ENCODE peak calls at places on chromosomes 4 and X, in four cellular contexts. One of them, this sample, is unnamed.

GRCh38 chr4:32962100-32962499 is 2241.9 kb downstream of the PCDH7 start:
- DNase-seq in mesendoderm: no peak
- DNase-seq in fibroblast of pulmonary artery: no peak
- DNase-seq in A549: no peak
- DNase-seq in this sample: no peak

GRCh38 chr4:183011213-183011907 is 87.7 kb upstream of the WWC2 start:
- DNase-seq in mesendoderm: no peak
- DNase-seq in fibroblast of pulmonary artery: peak; percentile 2
- DNase-seq in A549: no peak
- DNase-seq in this sample: no peak

GRCh38 chrX:134718329-134719317 is 60.4 kb upstream of the PLAC1 start:
- DNase-seq in mesendoderm: peak; percentile 95
- DNase-seq in A549: peak; percentile 80
- DNase-seq in fibroblast of pulmonary artery: peak; percentile 94
- DNase-seq in this sample: peak; percentile 76

GRCh38 chr4:848307-848691 is 22.4 kb upstream of the CPLX1 start:
- DNase-seq in A549: no peak
- DNase-seq in fibroblast of pulmonary artery: no peak
- DNase-seq in mesendoderm: no peak
- DNase-seq in this sample: no peak

GRCh38 chr4:85747871-85748491 is 273.0 kb downstream of the ARHGAP24 start:
- DNase-seq in fibroblast of pulmonary artery: peak; percentile 93
- DNase-seq in mesendoderm: peak; percentile 87
- DNase-seq in A549: peak; percentile 7
- DNase-seq in this sample: peak; percentile 49

GRCh38 chr4:152851226-152851625 is 71.5 kb downstream of the ARFIP1 start:
- DNase-seq in A549: no peak
- DNase-seq in fibroblast of pulmonary artery: no peak
- DNase-seq in mesendoderm: no peak
- DNase-seq in this sample: no peak

GRCh38 chr4:123649644-123650356 is 253.2 kb downstream of the SPRY1 start:
- DNase-seq in fibroblast of pulmonary artery: peak; percentile 94
- DNase-seq in A549: peak; percentile 23
- DNase-seq in mesendoderm: peak; percentile 71
- DNase-seq in this sample: no peak

GRCh38 chrX:40175416-40176255 is 77.9 kb upstream of the BCOR start:
- DNase-seq in fibroblast of pulmonary artery: peak; percentile 56
- DNase-seq in mesendoderm: peak; percentile 71
- DNase-seq in A549: peak; percentile 13
- DNase-seq in this sample: peak; percentile 86

GRCh38 chrX:3161686-3162085 is 120.4 kb downstream of the ARSF start:
- DNase-seq in A549: no peak
- DNase-seq in fibroblast of pulmonary artery: peak; percentile 8
- DNase-seq in mesendoderm: no peak
- DNase-seq in this sample: no peak

GRCh38 chr4:19711871-19712270 is 539.8 kb upstream of the SLIT2 start:
- DNase-seq in mesendoderm: no peak
- DNase-seq in A549: no peak
- DNase-seq in fibroblast of pulmonary artery: peak; percentile 61
- DNase-seq in this sample: no peak

GRCh38 chr4:118758293-118758692 is 73.1 kb downstream of the METTL14 start:
- DNase-seq in fibroblast of pulmonary artery: peak; percentile 95
- DNase-seq in A549: no peak
- DNase-seq in mesendoderm: no peak
- DNase-seq in this sample: no peak

GRCh38 chrX:109797311-109797975 is 64.4 kb upstream of the ACSL4 start:
- DNase-seq in mesendoderm: no peak
- DNase-seq in fibroblast of pulmonary artery: peak; percentile 8
- DNase-seq in A549: no peak
- DNase-seq in this sample: no peak

GRCh38 chrX:104318330-104319009 is 63.7 kb upstream of the ESX1 start:
- DNase-seq in fibroblast of pulmonary artery: peak; percentile 50
- DNase-seq in mesendoderm: peak; percentile 56
- DNase-seq in A549: peak; percentile 43
- DNase-seq in this sample: no peak

GRCh38 chr4:87559090-87559837 is 30.1 kb upstream of the SPARCL1 start:
- DNase-seq in A549: no peak
- DNase-seq in mesendoderm: peak; percentile 78
- DNase-seq in fibroblast of pulmonary artery: no peak
- DNase-seq in this sample: peak; percentile 51

GRCh38 chr4:141283563-141283962 is 62.9 kb downstream of the ZNF330 start:
- DNase-seq in fibroblast of pulmonary artery: no peak
- DNase-seq in mesendoderm: no peak
- DNase-seq in A549: no peak
- DNase-seq in this sample: no peak

GRCh38 chrX:74349387-74349786 is 45.4 kb downstream of the ZCCHC13 start:
- DNase-seq in A549: no peak
- DNase-seq in mesendoderm: peak; percentile 42
- DNase-seq in fibroblast of pulmonary artery: peak; percentile 47
- DNase-seq in this sample: no peak

GRCh38 chr4:30537462-30537861 is 182.7 kb upstream of the PCDH7 start:
- DNase-seq in fibroblast of pulmonary artery: peak; percentile 91
- DNase-seq in A549: no peak
- DNase-seq in mesendoderm: peak; percentile 15
- DNase-seq in this sample: peak; percentile 2

GRCh38 chr4:140049024-140049923 is 104.7 kb downstream of the MAML3 start:
- DNase-seq in mesendoderm: peak; percentile 99
- DNase-seq in fibroblast of pulmonary artery: peak; percentile 82
- DNase-seq in A549: peak; percentile 48
- DNase-seq in this sample: peak; percentile 91

GRCh38 chr4:144223129-144223528 is 82.6 kb upstream of the GYPA start:
- DNase-seq in mesendoderm: no peak
- DNase-seq in fibroblast of pulmonary artery: peak; percentile 35
- DNase-seq in A549: no peak
- DNase-seq in this sample: no peak

GRCh38 chrX:56233100-56233499 is 944 bp downstream of the KLF8 start:
- DNase-seq in A549: no peak
- DNase-seq in mesendoderm: peak; percentile 17
- DNase-seq in fibroblast of pulmonary artery: no peak
- DNase-seq in this sample: no peak
- H3K4me3 ChIP-seq in A549: no peak overlapping the region
- H3K4me3 ChIP-seq in mesendoderm: peak overlapping the region; percentile 62
- H3K4me3 ChIP-seq in fibroblast of pulmonary artery: no peak overlapping the region
- H3K4me3 ChIP-seq in this sample: no peak overlapping the region

GRCh38 chr4:89305712-89306437 is 1.7 kb downstream of the GPRIN3 start:
- DNase-seq in mesendoderm: no peak
- DNase-seq in fibroblast of pulmonary artery: peak; percentile 30
- DNase-seq in A549: no peak
- DNase-seq in this sample: no peak
- H3K4me3 ChIP-seq in mesendoderm: no peak overlapping the region
- H3K4me3 ChIP-seq in fibroblast of pulmonary artery: no peak overlapping the region
- H3K4me3 ChIP-seq in A549: peak overlapping the region; percentile 80
- H3K4me3 ChIP-seq in this sample: no peak overlapping the region

DNA sequence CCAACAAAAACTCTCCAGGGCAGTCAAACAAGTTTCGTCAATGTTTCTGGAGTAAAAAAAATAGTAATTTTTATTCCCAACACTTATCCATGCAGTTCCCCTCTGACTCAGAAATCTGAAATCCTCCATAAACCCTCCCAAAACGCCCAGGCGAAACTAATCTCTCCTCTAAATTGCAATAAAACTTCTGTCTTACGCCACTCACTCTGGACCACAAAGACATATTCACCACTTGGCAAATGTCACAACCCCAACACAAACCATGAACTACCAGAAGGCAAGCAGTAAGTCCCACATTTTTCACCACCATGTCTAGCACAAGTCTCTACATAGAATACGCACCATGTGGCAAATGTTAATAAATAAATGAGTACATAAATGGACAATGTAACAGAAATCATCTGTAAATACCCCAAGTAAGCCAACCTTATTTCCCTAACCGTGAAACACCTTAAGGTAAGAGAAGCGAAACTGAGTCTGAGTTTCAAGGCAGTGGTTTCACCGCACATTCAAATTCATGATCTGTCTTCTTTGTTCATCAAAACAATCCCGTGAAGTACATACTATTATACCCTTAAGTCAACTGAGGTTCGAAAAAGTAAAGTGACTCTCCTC is 1.6 kb downstream of the PAPSS1 start:
- DNase-seq in fibroblast of pulmonary artery: no peak
- DNase-seq in mesendoderm: no peak
- DNase-seq in A549: no peak
- DNase-seq in this sample: no peak
- H3K4me3 ChIP-seq in fibroblast of pulmonary artery: peak overlapping the region; percentile 88
- H3K4me3 ChIP-seq in mesendoderm: no peak overlapping the region
- H3K4me3 ChIP-seq in A549: peak overlapping the region; percentile 72
- H3K4me3 ChIP-seq in this sample: no peak overlapping the region

DNA sequence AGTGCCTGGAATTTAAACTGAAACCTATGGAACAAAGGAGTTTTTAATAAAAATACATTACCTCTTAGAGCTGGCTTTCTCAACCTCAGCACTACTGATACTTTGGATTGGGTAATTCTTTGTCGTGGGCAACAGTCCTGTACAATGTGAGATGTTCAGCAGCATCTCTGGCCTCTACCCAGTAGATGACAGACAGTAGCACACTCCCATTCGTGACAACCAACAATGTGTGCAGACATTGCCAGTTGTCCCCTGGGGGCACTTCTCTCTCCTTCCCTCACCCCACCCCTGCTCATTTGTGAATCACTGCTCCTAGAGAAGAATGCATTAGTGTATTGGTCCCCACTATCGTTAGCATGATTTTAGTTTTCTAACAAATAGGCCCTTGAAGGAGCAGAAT is 16.2 kb downstream of the GPAT3 start:
- DNase-seq in mesendoderm: peak; percentile 15
- DNase-seq in fibroblast of pulmonary artery: peak; percentile 31
- DNase-seq in A549: no peak
- DNase-seq in this sample: no peak
- H3K4me3 ChIP-seq in mesendoderm: no peak overlapping the region
- H3K4me3 ChIP-seq in fibroblast of pulmonary artery: no peak overlapping the region
- H3K4me3 ChIP-seq in A549: peak overlapping the region; percentile 1
- H3K4me3 ChIP-seq in this sample: no peak overlapping the region